ENCODE peak calls at places on chromosome 4, in six cellular contexts. U is COR-L47, A is breast epithelium, K is NCI-H1092, Z is osteoblast, P is ecto neural progenitor cell. Y is an unnamed sample.

GRCh38 chr4:111540661-111541060 is 604.6 kb upstream of the FAM241A start:
- DNase-seq in U (no peak), A (no peak), K (no peak), Z (no peak), P (no peak), Y (no peak)

GRCh38 chr4:17376205-17376604 is 135.7 kb downstream of the QDPR start:
- DNase-seq in U (no peak), A (no peak), K (no peak), Z (peak), P (no peak), Y (no peak)

GRCh38 chr4:37737456-37737855 is 51.3 kb upstream of the RELL1 start:
- DNase-seq in U (no peak), A (no peak), K (no peak), Z (peak), P (no peak), Y (no peak)

GRCh38 chr4:15953625-15954024 is 9.3 kb downstream of the FGFBP2 start:
- DNase-seq in U (no peak), A (no peak), K (no peak), Z (no peak), P (no peak), Y (no peak)

GRCh38 chr4:166458756-166459155 is 585.7 kb downstream of the TLL1 start:
- DNase-seq in U (no peak), A (no peak), K (no peak), Z (peak), P (no peak), Y (no peak)

GRCh38 chr4:46073778-46074177 is 50.1 kb downstream of the GABRG1 start:
- DNase-seq in U (no peak), A (no peak), K (no peak), Z (no peak), P (no peak), Y (no peak)

GRCh38 chr4:3257691-3258482 is 8.9 kb downstream of the MSANTD1 start:
- DNase-seq in U (no peak), A (no peak), K (no peak), Z (peak), P (no peak), Y (peak)

GRCh38 chr4:86098691-86099090 is 261.2 kb downstream of the MAPK10 start:
- DNase-seq in U (no peak), A (no peak), K (no peak), Z (peak), P (no peak), Y (no peak)

GRCh38 chr4:12421364-12421763 is 992.7 kb upstream of the HS3ST1 start:
- DNase-seq in U (no peak), A (no peak), K (no peak), Z (no peak), P (no peak), Y (no peak)

GRCh38 chr4:36255575-36255974 is 11.3 kb upstream of the ARAP2 start:
- DNase-seq in U (no peak), A (no peak), K (no peak), Z (no peak), P (no peak), Y (no peak)

GRCh38 chr4:7015383-7016035 is 27.7 kb upstream of the TADA2B start:
- DNase-seq in U (no peak), A (no peak), K (no peak), Z (peak), P (no peak), Y (no peak)

GRCh38 chr4:56038763-56039162 is 90.0 kb downstream of the CEP135 start:
- DNase-seq in U (no peak), A (peak), K (no peak), Z (no peak), P (no peak), Y (no peak)

GRCh38 chr4:41257257-41257900 is 651 bp downstream of the UCHL1 start:
- DNase-seq in U (peak), A (no peak), K (peak), Z (peak), P (peak), Y (peak)

GRCh38 chr4:147815741-147816140 is 83.9 kb downstream of the ARHGAP10 start:
- DNase-seq in U (no peak), A (no peak), K (no peak), Z (no peak), P (no peak), Y (no peak)

GRCh38 chr4:16029886-16030285 is 53.9 kb downstream of the PROM1 start:
- DNase-seq in U (no peak), A (no peak), K (no peak), Z (no peak), P (no peak), Y (no peak)

GRCh38 chr4:55654131-55654530 is 18.0 kb upstream of the NMU start:
- DNase-seq in U (no peak), A (no peak), K (no peak), Z (no peak), P (no peak), Y (no peak)